ENCODE peak calls at places on chromosomes 11 and 22, in six cellular contexts. Y, O, L, N, Z and P are unnamed samples.
A peak's percentile ranks its signal among the peaks of the same experiment; 100 is the strongest.

GRCh38 chr11:103202048-103202651 is 92.9 kb downstream of the DYNC2H1 start:
- DNase-seq in Z (peak; percentile 69), L (no peak), Y (no peak), N (no peak), O (no peak), P (peak; percentile 5)

GRCh38 chr11:68976563-68976962 is 4.2 kb downstream of the MRGPRD start:
- DNase-seq in Y (no peak), O (no peak), Z (no peak), L (no peak), N (no peak), P (no peak)

GRCh38 chr11:2092956-2093412 is 46.2 kb downstream of the IGF2 start:
- DNase-seq in Y (peak; percentile 86), Z (peak; percentile 61), O (peak; percentile 88), L (peak; percentile 38), N (peak; percentile 88), P (no peak)

GRCh38 chr22:30195245-30196140 is 51.1 kb downstream of the LIF start:
- DNase-seq in Y (no peak), Z (peak; percentile 21), N (no peak), L (no peak), O (no peak), P (no peak)

GRCh38 chr11:68927280-68928107 is 23.8 kb downstream of the IGHMBP2 start:
- DNase-seq in Z (peak; percentile 78), O (no peak), L (no peak), N (no peak), Y (no peak), P (no peak)

GRCh38 chr11:74493816-74494630 is 499 bp upstream of the LIPT2 start:
- DNase-seq in Z (no peak), Y (no peak), O (no peak), L (no peak), N (no peak), P (no peak)

GRCh38 chr11:75827562-75827961 is 12.6 kb downstream of the UVRAG start:
- DNase-seq in Z (peak; percentile 47), Y (no peak), O (no peak), L (no peak), N (no peak), P (no peak)

GRCh38 chr11:65042899-65043298 is 1.9 kb downstream of the SAC3D1 start:
- DNase-seq in O (no peak), L (no peak), Y (no peak), N (no peak), Z (no peak), P (no peak)

GRCh38 chr11:64233913-64234839 is at the start of gene VEGFB:
- DNase-seq in N (peak; percentile 81), O (peak; percentile 93), Y (peak; percentile 81), L (peak; percentile 66), Z (peak; percentile 64), P (no peak)

GRCh38 chr11:46391186-46391577 is 394 bp downstream of the CHRM4 start:
- DNase-seq in N (no peak), L (no peak), O (peak; percentile 76), Z (no peak), Y (no peak), P (no peak)

GRCh38 chr22:44862981-44863860 is 110.8 kb downstream of the ARHGAP8 start:
- DNase-seq in Z (no peak), Y (no peak), O (peak; percentile 50), L (no peak), N (no peak), P (no peak)

GRCh38 chr22:21444701-21445436 is 22.3 kb upstream of the TMEM191C start:
- DNase-seq in N (peak; percentile 7), O (peak; percentile 63), Z (no peak), Y (no peak), L (no peak), P (no peak)

DNA sequence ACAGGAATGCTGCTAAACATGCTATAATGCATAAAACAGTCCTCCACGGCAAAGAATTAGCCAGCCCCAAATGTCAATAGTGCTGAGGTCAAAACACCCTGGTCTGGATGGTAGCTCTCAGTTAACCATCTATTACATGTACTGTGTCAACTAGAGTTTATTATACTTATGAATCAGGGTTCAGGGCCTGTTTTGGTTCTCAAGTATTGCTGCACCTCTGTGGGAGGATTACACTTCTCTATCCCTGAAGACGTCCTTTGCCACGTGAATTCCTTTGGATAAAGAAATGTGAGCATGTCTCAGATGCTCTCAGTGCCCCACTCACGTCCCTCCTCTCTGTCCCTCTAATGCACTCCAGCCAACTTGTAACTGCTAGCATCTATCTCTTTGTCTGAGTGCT is 53.4 kb downstream of the SLC1A2 start:
- DNase-seq in Z (no peak), N (no peak), O (no peak), Y (no peak), L (no peak), P (no peak)
- H3K4me1 ChIP-seq in Z (peaks cover 11% of the 10 kb centered on the region), N (peaks cover 10% of the 10 kb centered on the region), O (peaks cover 21% of the 10 kb centered on the region), Y (peaks cover 44% of the 10 kb centered on the region), L (no peaks in the 10 kb centered on the region), P (peaks cover 3% of the 10 kb centered on the region)

GRCh38 chr11:79822771-79823170 is 381.9 kb upstream of the TENM4 start:
- DNase-seq in N (no peak), O (no peak), L (no peak), Y (no peak), Z (no peak), P (no peak)
- H3K4me3 ChIP-seq in N (no peak overlapping the region), O (no peak overlapping the region), L (no peak overlapping the region), Y (no peak overlapping the region), Z (no peak overlapping the region), P (no peak overlapping the region)

GRCh38 chr11:13303668-13304649 is 26.4 kb downstream of the BMAL1 start:
- DNase-seq in O (no peak), Y (no peak), Z (no peak), L (no peak), N (no peak), P (no peak)
- H3K4me1 ChIP-seq in O (peaks cover 54% of the 10 kb centered on the region), Y (peaks cover 66% of the 10 kb centered on the region), Z (no peaks in the 10 kb centered on the region), L (peaks cover 6% of the 10 kb centered on the region), N (peaks cover 91% of the 10 kb centered on the region), P (no peaks in the 10 kb centered on the region)

GRCh38 chr22:40642316-40642715 is 5.8 kb upstream of the MRTFA start:
- DNase-seq in N (no peak), Z (no peak), L (no peak), O (no peak), Y (no peak), P (no peak)
- H3K4me3 ChIP-seq in N (no peak overlapping the region), Z (no peak overlapping the region), L (no peak overlapping the region), O (no peak overlapping the region), Y (no peak overlapping the region), P (no peak overlapping the region)

GRCh38 chr11:126864934-126865333 is 135.6 kb downstream of the KIRREL3 start:
- DNase-seq in Z (no peak), O (no peak), N (no peak), L (no peak), Y (no peak), P (no peak)
- H3K4me1 ChIP-seq in Z (no peaks in the 10 kb centered on the region), O (no peaks in the 10 kb centered on the region), N (no peaks in the 10 kb centered on the region), L (no peaks in the 10 kb centered on the region), Y (no peaks in the 10 kb centered on the region), P (no peaks in the 10 kb centered on the region)

GRCh38 chr11:125201525-125202121 is 37.1 kb downstream of the PKNOX2 start:
- DNase-seq in L (no peak), O (no peak), N (peak; percentile 29), Y (no peak), Z (peak; percentile 46), P (no peak)

GRCh38 chr11:125202362-125202880 is 37.9 kb downstream of the PKNOX2 start:
- DNase-seq in O (no peak), Y (no peak), L (no peak), Z (peak; percentile 43), N (no peak), P (no peak)

GRCh38 chr11:125199915-125200314 is 35.4 kb downstream of the PKNOX2 start:
- DNase-seq in O (no peak), N (no peak), L (no peak), Y (no peak), Z (no peak), P (no peak)

GRCh38 chr11:125202977-125203376 is 38.4 kb downstream of the PKNOX2 start:
- DNase-seq in L (no peak), Y (no peak), N (no peak), O (no peak), Z (no peak), P (no peak)

GRCh38 chr11:125200441-125200840 is 35.9 kb downstream of the PKNOX2 start:
- DNase-seq in O (no peak), L (no peak), Y (no peak), N (no peak), Z (no peak), P (no peak)
- H3K4me3 ChIP-seq in O (no peak overlapping the region), L (no peak overlapping the region), Y (no peak overlapping the region), N (no peak overlapping the region), Z (no peak overlapping the region), P (no peak overlapping the region)

GRCh38 chr11:32434116-32434386 is 1.3 kb downstream of the WT1 start:
- DNase-seq in O (no peak), N (no peak), Y (no peak), Z (no peak), L (no peak), P (no peak)
- H3K4me1 ChIP-seq in O (peaks cover 37% of the 10 kb centered on the region), N (no peaks in the 10 kb centered on the region), Y (peaks cover 77% of the 10 kb centered on the region), Z (no peaks in the 10 kb centered on the region), L (peaks cover 45% of the 10 kb centered on the region), P (peaks cover 4% of the 10 kb centered on the region)

GRCh38 chr11:70660059-70660888 is 261.9 kb downstream of the CTTN start:
- DNase-seq in Z (no peak), O (peak; percentile 50), Y (no peak), L (no peak), N (no peak), P (no peak)

GRCh38 chr11:70663815-70664214 is 265.5 kb downstream of the CTTN start:
- DNase-seq in Z (no peak), N (no peak), L (no peak), Y (no peak), O (no peak), P (no peak)

GRCh38 chr11:70660889-70661197 is 262.5 kb downstream of the CTTN start:
- DNase-seq in N (no peak), Z (no peak), L (no peak), Y (no peak), O (no peak), P (no peak)

GRCh38 chr11:70661763-70662501 is 263.6 kb downstream of the CTTN start:
- DNase-seq in L (no peak), Y (no peak), Z (peak; percentile 22), N (no peak), O (peak; percentile 71), P (no peak)

DNA sequence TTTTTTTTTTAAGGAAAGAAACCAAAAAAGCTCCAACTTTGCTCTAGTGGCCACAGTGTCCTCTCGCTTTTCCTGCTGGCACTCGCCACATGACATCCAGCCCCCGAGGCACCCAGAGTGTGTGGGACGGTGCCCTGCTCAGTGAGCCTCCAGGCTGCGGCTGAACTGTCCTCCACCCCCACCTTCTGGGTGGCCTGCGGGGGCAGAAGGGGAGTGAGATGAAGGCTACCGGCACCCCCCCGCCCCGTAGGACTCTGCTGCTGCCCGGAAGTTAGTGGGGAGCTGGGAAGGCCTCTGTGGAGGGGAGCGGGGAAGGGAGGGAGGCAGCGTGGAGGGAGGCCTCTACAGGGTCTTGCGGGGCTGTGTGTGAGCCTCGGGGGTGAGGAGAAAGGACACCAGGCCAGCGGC is 264.4 kb downstream of the CTTN start:
- DNase-seq in L (no peak), O (no peak), Y (no peak), N (no peak), Z (no peak), P (no peak)
- H3K4me3 ChIP-seq in L (no peak overlapping the region), O (no peak overlapping the region), Y (peak overlapping the region; percentile 56), N (peak overlapping the region; percentile 51), Z (no peak overlapping the region), P (no peak overlapping the region)